ENCODE peak calls at places on chromosomes 16 and 17, in seven cellular contexts. B is body of pancreas, U is stomach, G is K562, J is uterus, N is HCT116, D is endothelial cell of umbilical vein. R is an unnamed sample.

GRCh38 chr16:27231692-27232060 is 28.4 kb downstream of the KDM8 start:
- DNase-seq in J (no peak), D (no peak), G (no peak), B (no peak), U (no peak), N (no peak), R (no peak)

GRCh38 chr16:74677868-74678267 is 11.2 kb upstream of the RFWD3 start:
- DNase-seq in G (no peak), B (no peak), J (no peak), N (no peak), U (no peak), D (no peak), R (no peak)

GRCh38 chr17:64457156-64457555 is 8.2 kb downstream of the MILR1 start:
- DNase-seq in N (no peak), D (no peak), B (no peak), G (no peak), J (no peak), U (no peak), R (no peak)

GRCh38 chr16:22300427-22301071 is 3.3 kb downstream of the POLR3E start:
- DNase-seq in G (peak; percentile 40), U (peak; percentile 64), B (peak; percentile 80), D (peak; percentile 52), N (no peak), J (no peak), R (peak; percentile 79)

GRCh38 chr17:57296231-57296630 is 39.9 kb downstream of the MSI2 start:
- DNase-seq in J (no peak), N (no peak), D (no peak), G (no peak), U (no peak), B (no peak), R (no peak)

GRCh38 chr16:11128211-11129123 is 127.5 kb downstream of the SOCS1 start:
- DNase-seq in J (peak; percentile 56), G (peak; percentile 71), N (no peak), U (peak; percentile 70), D (no peak), B (peak; percentile 35), R (no peak)

GRCh38 chr17:45759761-45760160 is 24.4 kb upstream of the CRHR1 start:
- DNase-seq in D (no peak), J (no peak), G (peak; percentile 51), N (peak; percentile 52), B (no peak), U (no peak), R (peak; percentile 3)

GRCh38 chr16:88628512-88628974 is 9.8 kb upstream of the IL17C start:
- DNase-seq in D (peak; percentile 14), B (no peak), N (no peak), G (peak; percentile 90), U (no peak), J (no peak), R (peak; percentile 82)

GRCh38 chr17:50893183-50893993 is 27.2 kb upstream of the TOB1 start:
- DNase-seq in D (no peak), B (peak; percentile 72), N (peak; percentile 71), J (peak; percentile 72), G (peak; percentile 3), U (no peak), R (no peak)

GRCh38 chr17:32191306-32191705 is 49.0 kb downstream of the RHOT1 start:
- DNase-seq in U (no peak), N (no peak), D (peak; percentile 65), J (no peak), B (no peak), G (no peak), R (no peak)

GRCh38 chr17:67663445-67663844 is 54.3 kb upstream of the NOL11 start:
- DNase-seq in G (no peak), D (no peak), B (no peak), J (no peak), U (no peak), N (no peak), R (no peak)

GRCh38 chr17:55587608-55588139 is 76.4 kb upstream of the SMIM36 start:
- DNase-seq in G (no peak), B (no peak), D (no peak), N (no peak), J (peak; percentile 70), U (no peak), R (no peak)

GRCh38 chr16:76985362-76985761 is 205.6 kb upstream of the MON1B start:
- DNase-seq in D (no peak), U (no peak), B (no peak), N (no peak), J (no peak), G (no peak), R (no peak)

GRCh38 chr17:17153071-17153470 is 53.1 kb downstream of the PLD6 start:
- DNase-seq in U (no peak), N (no peak), D (no peak), J (no peak), B (no peak), G (no peak), R (no peak)

GRCh38 chr17:44385287-44386181 is 3.9 kb downstream of the ITGA2B start:
- DNase-seq in N (peak; percentile 61), D (peak; percentile 79), B (peak; percentile 86), J (peak; percentile 89), G (peak; percentile 96), U (peak; percentile 85), R (peak; percentile 88)
- TF ChIP-seq POLR2A in N (no peak), D (no peak), B (no peak), J (peak; percentile 28), G (peak; percentile 81), U (no peak), R (no peak)

GRCh38 chr16:57800213-57801097 is 1.8 kb downstream of the KIFC3 start:
- DNase-seq in N (no peak), J (no peak), D (peak; percentile 12), U (peak; percentile 26), G (peak; percentile 51), B (peak; percentile 44), R (no peak)
- H3K4me1 ChIP-seq in N (peaks cover 76% of the 10 kb centered on the region), J (no peaks in the 10 kb centered on the region), D (peaks cover 25% of the 10 kb centered on the region), U (peaks cover 72% of the 10 kb centered on the region), G (peaks cover 53% of the 10 kb centered on the region), B (peaks cover 88% of the 10 kb centered on the region), R (peaks cover 44% of the 10 kb centered on the region)

GRCh38 chr17:36934144-36934758 is 3.0 kb upstream of the LHX1 start:
- DNase-seq in B (no peak), D (no peak), N (no peak), U (no peak), G (no peak), J (no peak), R (no peak)
- H3K4me3 ChIP-seq in B (no peak overlapping the region), D (no peak overlapping the region), N (no peak overlapping the region), U (no peak overlapping the region), G (no peak overlapping the region), J (no peak overlapping the region), R (peak overlapping the region; percentile 28)

GRCh38 chr16:67459066-67459857 is 21.7 kb downstream of the ATP6V0D1 start:
- DNase-seq in N (no peak), U (peak; percentile 87), B (peak; percentile 94), G (no peak), J (peak; percentile 57), D (peak; percentile 44), R (no peak)
- TF ChIP-seq POLR2A in N (no peak), U (no peak), B (no peak), G (no peak), J (no peak), D (no peak), R (no peak)

GRCh38 chr16:70697601-70698170 is 11.8 kb upstream of the MTSS2 start:
- DNase-seq in B (no peak), D (no peak), G (no peak), U (no peak), J (peak; percentile 48), N (no peak), R (no peak)
- H3K4me1 ChIP-seq in B (no peaks in the 10 kb centered on the region), D (peaks cover 35% of the 10 kb centered on the region), G (peaks cover 25% of the 10 kb centered on the region), U (peaks cover 46% of the 10 kb centered on the region), J (peaks cover 22% of the 10 kb centered on the region), N (peaks cover 43% of the 10 kb centered on the region), R (peaks cover 99% of the 10 kb centered on the region)

DNA sequence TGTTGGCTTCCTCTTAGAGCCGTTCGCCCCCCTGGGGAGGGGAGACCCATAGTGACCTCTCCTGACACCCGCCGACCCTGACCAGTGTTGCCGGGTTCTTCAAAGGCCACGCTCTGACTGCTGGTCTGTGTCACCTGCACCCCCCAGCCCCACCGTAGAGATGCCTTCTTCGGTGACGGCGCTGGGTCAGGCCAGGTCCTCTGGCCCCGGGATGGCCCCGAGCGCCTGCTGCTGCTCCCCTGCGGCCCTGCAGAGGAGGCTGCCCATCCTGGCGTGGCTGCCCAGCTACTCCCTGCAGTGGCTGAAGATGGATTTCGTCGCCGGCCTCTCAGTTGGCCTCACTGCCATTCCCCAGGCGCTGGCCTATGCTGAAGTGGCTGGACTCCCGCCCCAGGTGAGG is 1.2 kb downstream of the SLC26A11 start:
- DNase-seq in B (no peak), G (no peak), D (no peak), U (no peak), N (no peak), J (no peak), R (peak; percentile 74)
- H3K4me3 ChIP-seq in B (no peak overlapping the region), G (no peak overlapping the region), D (peak overlapping the region; percentile 83), U (peak overlapping the region; percentile 85), N (peak overlapping the region; percentile 88), J (peak overlapping the region; percentile 83), R (peak overlapping the region; percentile 71)

GRCh38 chr16:73020409-73020884 is 27.5 kb downstream of the ZFHX3 start:
- DNase-seq in B (peak; percentile 97), J (no peak), G (no peak), D (peak; percentile 89), U (peak; percentile 90), N (peak; percentile 72), R (no peak)

GRCh38 chr16:73018796-73019455 is 29.0 kb downstream of the ZFHX3 start:
- DNase-seq in N (no peak), B (peak; percentile 10), G (no peak), U (no peak), J (no peak), D (no peak), R (no peak)

GRCh38 chr16:73017321-73017720 is 30.6 kb downstream of the ZFHX3 start:
- DNase-seq in N (no peak), D (no peak), J (no peak), U (peak; percentile 37), G (no peak), B (peak; percentile 41), R (no peak)

GRCh38 chr16:73021866-73022495 is 25.9 kb downstream of the ZFHX3 start:
- DNase-seq in J (no peak), D (no peak), G (no peak), N (no peak), B (peak; percentile 18), U (no peak), R (no peak)

DNA sequence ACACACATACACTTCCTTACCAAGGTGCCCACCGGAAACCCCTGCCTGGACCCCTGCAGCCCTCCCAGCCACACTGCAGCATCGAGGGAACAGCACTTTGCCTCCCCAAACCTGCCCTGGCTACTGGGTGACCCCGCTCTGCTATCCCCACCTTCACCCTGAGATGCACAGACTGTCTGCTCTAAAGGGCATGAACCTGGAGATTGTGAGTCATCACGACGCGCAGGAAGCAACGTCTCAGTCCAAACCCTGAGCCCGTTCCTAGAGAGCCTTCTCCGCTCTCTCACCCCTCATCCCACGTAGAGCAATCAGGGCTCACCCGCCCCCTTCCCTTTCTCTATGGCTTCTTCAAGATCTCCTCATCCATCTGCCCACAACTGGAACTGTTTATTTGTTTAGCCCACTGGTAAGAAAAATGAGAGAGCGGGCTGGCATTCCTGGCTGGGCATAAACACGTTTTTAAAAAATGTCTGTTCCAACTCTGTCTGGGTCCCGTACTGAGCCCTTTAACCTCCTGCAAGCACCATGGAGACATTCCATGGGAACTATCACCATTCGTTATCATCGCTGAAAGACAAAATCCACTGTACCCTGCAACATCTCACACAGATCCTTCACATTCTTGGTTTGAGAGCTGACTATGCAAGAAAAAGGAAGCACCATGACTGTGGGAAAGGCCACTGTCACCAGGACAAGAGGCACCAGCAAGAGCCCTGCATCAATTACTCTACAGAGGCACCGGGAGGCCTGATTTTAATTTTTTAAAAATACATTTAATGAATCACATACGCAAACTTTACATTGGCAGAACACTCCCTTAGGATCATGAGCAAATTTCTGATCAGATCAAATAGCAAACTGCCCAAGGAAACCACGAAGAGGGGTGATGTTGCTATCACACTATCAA is 28.2 kb downstream of the ZFHX3 start:
- DNase-seq in B (peak; percentile 45), G (no peak), D (peak; percentile 53), N (peak; percentile 45), J (no peak), U (no peak), R (no peak)
- TF ChIP-seq POLR2A in B (no peak), G (no peak), D (peak; percentile 18), N (no peak), J (no peak), U (no peak), R (no peak)